ENCODE peak calls at places on chromosomes 11 and 22, in ten cellular contexts. B, K, Y, S, T, C, V, P, Z and F are unnamed samples.

GRCh38 chr11:36583667-36584066 is 10.6 kb upstream of the IFTAP start:
- DNase-seq in T (no peak), Y (no peak), Z (no peak), V (no peak), P (no peak), K (no peak), S (no peak), C (no peak), B (no peak), F (no peak)

GRCh38 chr11:96341237-96342130 is 1.5 kb downstream of the MAML2 start:
- DNase-seq in C (peak), K (peak), P (peak), T (peak), Z (no peak), Y (peak), S (peak), V (peak), B (no peak), F (peak)

GRCh38 chr11:59769828-59770227 is 14.7 kb downstream of the STX3 start:
- DNase-seq in Z (no peak), P (no peak), B (no peak), T (no peak), C (no peak), Y (no peak), K (no peak), S (no peak), V (no peak), F (no peak)

GRCh38 chr22:30575859-30576258 is 1.4 kb upstream of the GAL3ST1 start:
- DNase-seq in S (no peak), P (no peak), K (no peak), Y (no peak), C (no peak), B (no peak), V (no peak), Z (no peak), T (no peak), F (no peak)

GRCh38 chr22:29727248-29727551 is 7.4 kb downstream of the CABP7 start:
- DNase-seq in Y (no peak), S (no peak), C (no peak), P (peak), T (no peak), K (peak), V (no peak), B (peak), Z (no peak), F (peak)

GRCh38 chr11:116376054-116376453 is 396.7 kb downstream of the BUD13 start:
- DNase-seq in Z (no peak), B (no peak), Y (no peak), S (no peak), C (no peak), P (no peak), T (no peak), K (no peak), V (no peak), F (no peak)

GRCh38 chr11:47109882-47110281 is 66.8 kb downstream of the ARFGAP2 start:
- DNase-seq in S (no peak), P (no peak), C (no peak), T (no peak), K (peak), Y (no peak), B (no peak), V (no peak), Z (no peak), F (no peak)

GRCh38 chr11:27688076-27688475 is 12.2 kb downstream of the BDNF start:
- DNase-seq in B (no peak), V (no peak), S (no peak), T (no peak), Z (no peak), Y (no peak), P (no peak), C (no peak), K (no peak), F (no peak)

GRCh38 chr11:47506363-47506762 is 46.6 kb downstream of the CELF1 start:
- DNase-seq in Z (no peak), T (no peak), C (no peak), P (no peak), B (no peak), S (no peak), Y (no peak), V (no peak), K (no peak), F (peak)

GRCh38 chr11:60762851-60763691 is 6.4 kb downstream of the MS4A15 start:
- DNase-seq in B (no peak), C (no peak), V (no peak), Y (no peak), P (no peak), T (peak), K (no peak), Z (no peak), S (no peak), F (no peak)

GRCh38 chr22:36818010-36818642 is 1.3 kb upstream of the PVALB start:
- DNase-seq in P (no peak), B (no peak), V (no peak), Y (no peak), K (peak), S (peak), T (no peak), Z (no peak), C (no peak), F (no peak)

GRCh38 chr11:9178716-9179115 is 86.4 kb downstream of the DENND5A start:
- DNase-seq in S (no peak), T (no peak), B (no peak), Y (no peak), Z (no peak), V (no peak), P (no peak), C (no peak), K (no peak), F (no peak)

GRCh38 chr11:134231958-134232674 is 7.6 kb downstream of the VPS26B start:
- DNase-seq in T (no peak), B (no peak), Z (no peak), K (no peak), V (no peak), P (no peak), C (no peak), Y (no peak), S (no peak), F (no peak)

GRCh38 chr11:27012254-27012921 is 18.5 kb downstream of the FIBIN start:
- DNase-seq in V (no peak), P (peak), B (no peak), Z (no peak), S (peak), T (no peak), C (no peak), K (peak), Y (no peak), F (peak)

GRCh38 chr22:26656896-26657851 is at the start of gene MIAT:
- DNase-seq in V (peak), S (no peak), T (peak), Y (peak), K (peak), P (no peak), C (no peak), B (peak), Z (no peak), F (no peak)

GRCh38 chr22:49790912-49791311 is 36.8 kb downstream of the BRD1 start:
- DNase-seq in P (no peak), Z (no peak), V (no peak), K (peak), B (no peak), Y (no peak), C (no peak), S (no peak), T (no peak), F (peak)